ENCODE peak calls at places on chromosomes 13 and 19, in eight cellular contexts. A is upper lobe of left lung, L is tibial nerve, X is suprapubic skin, C is transverse colon, B is H1, K is stomach, Q is esophagus muscularis mucosa. G is an unnamed sample. For H3K36me3 and H3K27me3, the result is how much of the 10 kb centered on the place peaks cover.

GRCh38 chr19:32287811-32288227 is 57.6 kb upstream of the ZNF507 start:
- DNase-seq in Q (peak), B (peak), C (peak), A (peak), K (peak), X (peak), L (peak), G (peak)

GRCh38 chr13:26951581-26952177 is 191.1 kb upstream of the GPR12 start:
- DNase-seq in C (peak), Q (no peak), L (no peak), B (no peak), A (peak), K (peak), X (no peak), G (no peak)

GRCh38 chr19:18590273-18591272 is 2.0 kb downstream of the REX1BD start:
- DNase-seq in A (no peak), Q (no peak), K (no peak), L (peak), C (peak), X (no peak), B (peak), G (peak)

GRCh38 chr13:58992478-58993042 is 1171.2 kb downstream of the DIAPH3 start:
- DNase-seq in Q (no peak), B (no peak), C (no peak), L (no peak), A (no peak), K (no peak), X (no peak), G (no peak)

GRCh38 chr19:57850553-57851017 is 926 bp downstream of the ZNF587 start:
- DNase-seq in A (no peak), Q (no peak), C (peak), K (peak), B (no peak), L (no peak), X (no peak), G (no peak)

GRCh38 chr19:9793051-9793591 is 24.6 kb upstream of the ZNF846 start:
- DNase-seq in L (peak), Q (peak), K (peak), B (no peak), A (peak), X (peak), C (peak), G (peak)

GRCh38 chr19:18046066-18046718 is 38.2 kb downstream of the ARRDC2 start:
- DNase-seq in X (no peak), C (peak), A (no peak), K (peak), B (no peak), Q (no peak), L (no peak), G (no peak)

GRCh38 chr13:83929147-83929546 is 46.9 kb upstream of the SLITRK1 start:
- DNase-seq in Q (no peak), C (no peak), A (no peak), X (no peak), B (no peak), L (no peak), K (no peak), G (no peak)

GRCh38 chr19:6242677-6243076 is 37.1 kb downstream of the MLLT1 start:
- DNase-seq in A (no peak), Q (no peak), K (no peak), C (no peak), L (no peak), X (no peak), B (no peak), G (no peak)

GRCh38 chr13:57740719-57741118 is 109.2 kb downstream of the PCDH17 start:
- DNase-seq in Q (no peak), A (no peak), B (no peak), K (no peak), L (no peak), C (no peak), X (no peak), G (no peak)

GRCh38 chr13:34207334-34207733 is 389.4 kb downstream of the RFC3 start:
- DNase-seq in B (no peak), Q (no peak), A (no peak), K (no peak), C (no peak), X (no peak), L (no peak), G (no peak)

GRCh38 chr19:49874503-49875157 is 2.5 kb downstream of the AKT1S1 start:
- DNase-seq in K (no peak), B (no peak), L (no peak), X (no peak), C (no peak), A (no peak), Q (no peak), G (no peak)

GRCh38 chr19:55066107-55066709 is 3.3 kb upstream of the RDH13 start:
- DNase-seq in L (no peak), A (no peak), X (no peak), B (no peak), Q (no peak), K (no peak), C (no peak), G (no peak)

GRCh38 chr13:42137856-42138537 is 89.5 kb downstream of the DGKH start:
- DNase-seq in K (no peak), Q (no peak), C (no peak), B (no peak), A (no peak), L (no peak), X (no peak), G (no peak)

GRCh38 chr13:84400711-84401110 is 518.4 kb upstream of the SLITRK1 start:
- DNase-seq in Q (no peak), X (no peak), C (no peak), B (no peak), K (no peak), A (no peak), L (no peak), G (no peak)

GRCh38 chr13:108830916-108831315 is 201.5 kb downstream of the MYO16 start:
- DNase-seq in K (no peak), A (no peak), B (no peak), Q (no peak), C (no peak), X (no peak), L (no peak), G (no peak)

GRCh38 chr19:5125797-5126497 is 157.0 kb downstream of the KDM4B start:
- DNase-seq in K (no peak), L (no peak), X (no peak), Q (no peak), B (no peak), C (no peak), A (no peak), G (no peak)

GRCh38 chr19:2552859-2553258 is 76.9 kb downstream of the GADD45B start:
- DNase-seq in B (no peak), L (no peak), Q (no peak), C (peak), X (no peak), K (no peak), A (no peak), G (peak)

GRCh38 chr13:36418022-36418805 is 14.1 kb upstream of the CCNA1 start:
- DNase-seq in K (no peak), X (no peak), B (no peak), Q (no peak), L (no peak), C (no peak), A (no peak), G (no peak)

GRCh38 chr19:53898680-53899341 is 10.3 kb upstream of the CACNG7 start:
- DNase-seq in K (no peak), C (no peak), X (no peak), Q (no peak), A (no peak), L (no peak), B (peak), G (no peak)

GRCh38 chr19:42563352-42564210 is 31.1 kb downstream of the CEACAM8 start:
- DNase-seq in Q (no peak), B (no peak), L (peak), A (peak), C (peak), X (no peak), K (peak), G (no peak)

GRCh38 chr19:49106648-49107135 is 7.5 kb upstream of the LIN7B start:
- DNase-seq in Q (no peak), C (peak), L (peak), K (peak), X (no peak), B (no peak), A (no peak), G (no peak)

GRCh38 chr19:39156230-39156890 is 30.8 kb downstream of the PAK4 start:
- DNase-seq in K (peak), B (no peak), X (no peak), C (no peak), Q (no peak), L (no peak), A (peak), G (no peak)

GRCh38 chr19:29620931-29621351 is 14.9 kb downstream of the POP4 start:
- DNase-seq in C (peak), L (no peak), B (no peak), A (no peak), X (no peak), Q (no peak), K (no peak), G (no peak)

GRCh38 chr19:38273499-38273898 is 9.1 kb downstream of the SPINT2 start:
- DNase-seq in A (no peak), K (peak), Q (no peak), X (no peak), C (peak), L (no peak), B (no peak), G (peak)

GRCh38 chr13:43785681-43786471 is 896 bp downstream of the ENOX1 start:
- DNase-seq in B (no peak), A (peak), C (peak), L (peak), X (peak), Q (peak), K (peak), G (peak)

GRCh38 chr19:13981467-13981866 is 24.7 kb downstream of the RFX1 start:
- DNase-seq in X (no peak), K (no peak), C (no peak), B (no peak), A (no peak), L (no peak), Q (no peak), G (no peak)

GRCh38 chr13:93966267-93966936 is 513.1 kb downstream of the DCT start:
- DNase-seq in K (no peak), X (no peak), A (no peak), L (no peak), B (no peak), Q (no peak), C (no peak), G (no peak)

GRCh38 chr19:13208964-13209796 is 59.0 kb downstream of the IER2 start:
- DNase-seq in Q (no peak), K (no peak), B (no peak), A (no peak), L (no peak), C (no peak), X (no peak), G (no peak)

GRCh38 chr13:113252516-113252915 is 43.1 kb downstream of the CUL4A start:
- DNase-seq in Q (no peak), L (no peak), C (no peak), B (no peak), X (peak), A (no peak), K (no peak), G (no peak)
- H3K36me3 ChIP-seq in Q (half or more), L (under half), C (half or more), B (half or more), X (half or more), A (half or more), K (under half), G (under half)

GRCh38 chr19:8257052-8257443 is 47.9 kb downstream of the CERS4 start:
- DNase-seq in Q (no peak), C (no peak), K (no peak), X (no peak), L (no peak), B (no peak), A (no peak), G (no peak)
- TF ChIP-seq EP300 in Q (no peak), C (no peak), K (no peak), X (no peak), L (no peak), B (no peak), A (no peak), G (no peak)

GRCh38 chr19:1311543-1312091 is 25.9 kb downstream of the EFNA2 start:
- DNase-seq in A (no peak), B (no peak), K (no peak), C (no peak), Q (no peak), X (no peak), L (no peak), G (no peak)
- H3K27me3 ChIP-seq in A (under half), B (under half), K (under half), C (half or more), Q (under half), X (half or more), L (under half), G (under half)

DNA sequence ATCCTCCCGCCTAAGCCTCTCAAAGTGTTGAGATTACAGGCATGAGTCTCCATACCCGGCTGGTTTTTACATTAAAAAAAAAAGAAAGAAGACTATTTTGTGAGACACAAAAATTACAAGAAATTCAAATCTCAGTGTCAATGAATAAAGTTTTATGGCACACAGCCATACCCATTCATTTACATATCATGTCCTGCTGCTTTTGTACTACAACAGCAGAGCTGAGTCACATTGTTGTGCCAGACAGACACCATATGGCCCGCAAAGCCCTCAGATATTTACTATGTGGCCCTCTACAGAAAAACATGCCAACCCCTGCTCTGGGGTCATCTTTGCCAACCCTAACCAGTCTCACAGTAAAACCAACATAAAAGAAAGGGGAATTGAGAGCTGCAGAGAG is 5.3 kb downstream of the SMIM7 start:
- DNase-seq in B (no peak), L (no peak), Q (no peak), X (no peak), C (no peak), A (no peak), K (no peak), G (no peak)
- H3K36me3 ChIP-seq in B (half or more), L (under half), Q (half or more), X (half or more), C (under half), A (half or more), K (half or more), G (half or more)

DNA sequence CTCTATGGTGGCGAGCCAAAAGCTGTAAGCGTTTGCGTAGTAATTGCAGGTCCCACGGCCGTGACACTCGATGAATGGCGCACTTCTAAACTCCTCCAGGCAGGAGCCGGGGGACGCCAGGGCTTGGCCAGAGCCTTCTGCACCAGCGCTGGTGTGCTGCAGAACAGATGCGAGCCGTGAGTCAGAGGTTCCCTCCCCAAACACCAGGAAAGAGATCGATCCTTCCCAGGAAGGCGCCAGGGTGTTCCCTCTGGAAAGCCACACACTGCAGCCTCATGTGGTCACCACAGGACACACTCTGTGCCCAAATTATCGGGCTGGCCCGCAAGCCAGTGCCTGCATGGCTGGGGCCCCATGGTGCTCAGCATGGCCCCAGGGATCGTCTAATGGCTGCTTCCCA is 154.6 kb downstream of the COL4A1 start:
- DNase-seq in X (no peak), B (no peak), K (no peak), A (no peak), L (no peak), Q (no peak), C (no peak), G (no peak)
- TF ChIP-seq EP300 in X (no peak), B (no peak), K (no peak), A (no peak), L (no peak), Q (no peak), C (no peak), G (no peak)

DNA sequence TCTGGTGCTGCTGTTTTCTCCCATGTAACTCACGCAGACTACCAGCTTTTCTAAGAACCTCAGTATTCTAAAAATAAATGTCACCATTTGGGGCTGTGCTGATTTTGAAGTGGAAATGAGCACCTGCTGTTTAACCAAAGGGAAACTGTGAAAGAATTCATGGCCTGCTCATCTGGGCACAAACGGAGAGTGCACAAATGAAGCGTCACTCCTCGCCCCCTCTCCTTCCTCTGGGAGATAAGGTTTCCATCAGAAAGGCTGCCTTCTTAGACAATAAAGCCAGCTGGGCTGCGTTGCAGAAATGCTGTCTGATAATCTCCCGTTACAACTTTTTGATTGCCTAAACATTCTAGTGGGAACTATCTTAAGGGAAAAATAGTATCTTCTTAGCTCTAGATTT is 73.7 kb upstream of the SLC15A1 start:
- DNase-seq in A (no peak), X (no peak), Q (no peak), K (no peak), L (no peak), C (no peak), B (no peak), G (no peak)
- H3K27me3 ChIP-seq in A (under half), X (under half), Q (under half), K (under half), L (under half), C (under half), B (under half), G (under half)

DNA sequence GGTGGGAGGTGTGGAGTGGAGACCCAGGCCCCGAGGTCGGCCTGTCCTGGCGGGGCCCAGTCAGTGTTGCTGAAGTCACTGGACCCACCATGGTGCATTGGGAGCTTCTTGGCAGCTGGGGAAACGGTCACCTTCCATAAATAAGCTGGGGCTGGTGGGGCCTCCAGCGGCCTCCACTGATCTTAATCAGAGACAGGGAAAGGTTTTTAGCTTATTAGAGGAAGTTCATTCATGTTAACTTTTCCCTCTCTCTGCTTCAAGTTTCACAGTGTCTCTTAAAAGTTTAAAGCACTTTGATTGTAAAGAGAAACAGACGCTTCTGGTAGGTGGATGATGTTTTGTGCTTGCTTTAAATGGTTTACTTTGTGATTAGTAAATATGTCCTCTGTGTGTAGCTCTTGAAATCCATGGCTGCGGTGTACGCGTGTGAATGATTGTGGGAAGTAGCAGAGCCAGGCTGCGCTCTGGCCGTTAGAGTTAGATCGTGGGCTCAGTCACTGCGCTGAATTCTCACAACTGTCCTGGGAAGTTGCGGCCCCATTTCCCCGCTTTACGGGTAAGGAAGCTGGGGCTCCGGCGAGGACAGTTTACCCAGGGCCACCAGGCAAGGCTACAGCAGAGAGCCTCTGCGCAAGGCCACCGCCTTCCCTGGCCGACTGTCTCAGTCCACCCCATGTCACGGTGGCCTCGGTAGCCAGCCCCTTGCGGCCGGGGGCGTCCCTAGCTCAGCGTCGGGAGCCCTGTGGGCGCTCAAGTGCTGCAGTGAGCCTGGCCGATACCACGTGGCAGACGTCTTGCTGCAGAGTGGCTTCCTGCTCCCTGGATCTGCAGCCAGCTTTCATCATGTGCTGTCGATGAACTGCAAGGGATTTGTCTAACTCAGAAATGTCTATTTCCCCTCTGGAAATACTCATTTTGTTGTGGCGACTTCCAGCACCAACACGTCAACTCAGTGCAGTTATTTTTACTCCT is 16.5 kb upstream of the NDUFS7 start:
- DNase-seq in B (no peak), X (no peak), A (no peak), Q (no peak), K (no peak), L (no peak), C (no peak), G (no peak)
- H3K36me3 ChIP-seq in B (half or more), X (half or more), A (under half), Q (half or more), K (under half), L (under half), C (under half), G (half or more)

GRCh38 chr19:35620001-35620400 is 7.5 kb downstream of the HAUS5 start:
- DNase-seq in L (no peak), X (no peak), A (no peak), Q (no peak), B (no peak), K (no peak), C (no peak), G (no peak)

GRCh38 chr19:35619290-35619923 is 6.9 kb downstream of the HAUS5 start:
- DNase-seq in A (no peak), B (no peak), L (no peak), K (no peak), C (no peak), X (no peak), Q (no peak), G (no peak)

GRCh38 chr19:35621708-35622107 is 7.1 kb upstream of the RBM42 start:
- DNase-seq in X (no peak), L (no peak), K (no peak), Q (no peak), A (no peak), C (no peak), B (no peak), G (no peak)

GRCh38 chr19:35622750-35623149 is 6.1 kb upstream of the RBM42 start:
- DNase-seq in A (no peak), Q (no peak), X (no peak), K (no peak), C (no peak), B (no peak), L (no peak), G (no peak)

DNA sequence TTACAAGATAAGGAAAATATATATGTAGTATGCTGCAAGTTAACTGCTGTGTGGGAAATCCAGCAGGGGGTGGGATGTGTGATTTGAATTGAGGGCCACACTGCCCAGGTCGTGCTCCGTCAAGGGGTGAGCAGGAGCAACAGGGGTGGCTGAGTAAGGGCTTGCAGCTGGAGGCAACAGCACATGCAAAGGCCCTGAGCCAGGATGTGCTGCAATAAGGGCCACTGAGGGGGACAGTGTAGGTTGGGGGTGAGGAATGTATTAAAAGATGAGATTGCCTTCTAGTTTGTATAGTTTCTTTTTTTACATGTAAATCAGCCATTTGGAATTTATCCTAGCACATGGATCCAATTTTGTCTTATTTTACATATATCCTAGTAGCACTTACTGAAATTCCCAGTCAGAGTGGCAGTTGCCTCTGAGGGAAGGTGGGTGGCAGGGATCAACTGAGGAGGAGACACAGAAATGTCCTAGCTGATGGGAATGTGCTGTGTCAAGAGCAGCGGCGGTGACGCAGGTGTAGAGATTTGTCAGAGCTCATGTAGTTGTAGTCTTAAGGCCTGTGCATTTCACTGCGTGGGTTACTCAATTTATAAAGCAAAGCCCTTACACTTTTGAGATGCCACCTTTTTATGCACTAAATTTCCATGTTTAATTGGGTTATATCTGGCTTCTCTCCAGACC is 5.4 kb upstream of the RBM42 start:
- DNase-seq in Q (no peak), L (no peak), X (no peak), C (no peak), K (no peak), B (no peak), A (no peak), G (no peak)
- TF ChIP-seq EP300 in Q (no peak), L (no peak), X (no peak), C (no peak), K (no peak), B (no peak), A (no peak), G (no peak)

GRCh38 chr19:40556953-40557530 is 19.6 kb upstream of the SHKBP1 start:
- DNase-seq in X (no peak), Q (no peak), K (no peak), A (no peak), B (no peak), C (no peak), L (no peak), G (no peak)
- H3K27me3 ChIP-seq in X (under half), Q (under half), K (under half), A (under half), B (under half), C (under half), L (under half), G (under half)

G was measured in sigmoid colon.